ENCODE peak calls at places on chromosomes 6 and 20, in six cellular contexts. V, Y, M, A, N and X are unnamed samples.

GRCh38 chr6:13703496-13703895 is 8.1 kb downstream of the RANBP9 start:
- DNase-seq in V (no peak), Y (no peak), M (no peak), A (no peak), N (no peak), X (no peak)

GRCh38 chr6:12436224-12436623 is 146.1 kb downstream of the EDN1 start:
- DNase-seq in V (no peak), Y (no peak), M (no peak), A (no peak), N (no peak), X (no peak)

GRCh38 chr6:117907600-117908245 is 659 bp downstream of the SLC35F1 start:
- DNase-seq in V (no peak), Y (peak), M (no peak), A (no peak), N (no peak), X (no peak)

GRCh38 chr6:3940703-3941102 is 91.5 kb downstream of the FAM50B start:
- DNase-seq in V (no peak), Y (no peak), M (no peak), A (no peak), N (no peak), X (no peak)

GRCh38 chr6:74459260-74459659 is 746.6 kb downstream of the COL12A1 start:
- DNase-seq in V (no peak), Y (no peak), M (no peak), A (no peak), N (no peak), X (no peak)

GRCh38 chr20:37938181-37938775 is 35.4 kb downstream of the VSTM2L start:
- DNase-seq in V (no peak), Y (no peak), M (no peak), A (no peak), N (no peak), X (no peak)

GRCh38 chr20:53609501-53610445 is 16.1 kb upstream of the ZNF217 start:
- DNase-seq in V (peak), Y (peak), M (peak), A (no peak), N (peak), X (no peak)

GRCh38 chr6:7939186-7939863 is 28.7 kb upstream of the TXNDC5 start:
- DNase-seq in V (peak), Y (no peak), M (no peak), A (no peak), N (no peak), X (no peak)

GRCh38 chr6:36724514-36725385 is 27.1 kb downstream of the RAB44 start:
- DNase-seq in V (peak), Y (peak), M (peak), A (peak), N (no peak), X (peak)

GRCh38 chr6:132520953-132521352 is 8.0 kb upstream of the STX7 start:
- DNase-seq in V (peak), Y (no peak), M (peak), A (peak), N (no peak), X (peak)

GRCh38 chr6:163711071-163711470 is 296.6 kb downstream of the QKI start:
- DNase-seq in V (peak), Y (no peak), M (no peak), A (no peak), N (no peak), X (no peak)

GRCh38 chr6:47701374-47701773 is 3.0 kb downstream of the ADGRF4 start:
- DNase-seq in V (no peak), Y (no peak), M (no peak), A (no peak), N (no peak), X (no peak)

GRCh38 chr6:73929421-73929820 is 233.4 kb downstream of the CD109 start:
- DNase-seq in V (no peak), Y (no peak), M (peak), A (no peak), N (no peak), X (no peak)

GRCh38 chr6:40376113-40376650 is 211.0 kb downstream of the LRFN2 start:
- DNase-seq in V (no peak), Y (no peak), M (no peak), A (no peak), N (no peak), X (no peak)

GRCh38 chr20:61799928-61800327 is 265.8 kb downstream of the TAF4 start:
- DNase-seq in V (no peak), Y (no peak), M (no peak), A (no peak), N (no peak), X (no peak)

GRCh38 chr20:58432190-58432954 is 43.3 kb downstream of the VAPB start:
- DNase-seq in V (peak), Y (no peak), M (peak), A (no peak), N (no peak), X (peak)
- H3K4me3 ChIP-seq in V (no peak), Y (no peak), M (no peak), A (no peak), N (no peak), X (no peak)

GRCh38 chr20:25309395-25310267 is 61.7 kb downstream of the PYGB start:
- DNase-seq in V (peak), Y (no peak), M (peak), A (peak), N (peak), X (peak)
- H3K4me3 ChIP-seq in V (peak), Y (no peak), M (peak), A (no peak), N (peak), X (no peak)

GRCh38 chr20:4811257-4811656 is 89.5 kb downstream of the PRND start:
- DNase-seq in V (no peak), Y (no peak), M (no peak), A (no peak), N (no peak), X (no peak)
- H3K4me3 ChIP-seq in V (no peak), Y (no peak), M (no peak), A (no peak), N (no peak), X (no peak)

GRCh38 chr20:20207872-20208271 is 155.5 kb downstream of the CFAP61 start:
- DNase-seq in V (no peak), Y (no peak), M (no peak), A (no peak), N (no peak), X (no peak)

GRCh38 chr20:20205141-20205861 is 153.0 kb downstream of the CFAP61 start:
- DNase-seq in V (no peak), Y (no peak), M (no peak), A (no peak), N (no peak), X (no peak)

GRCh38 chr20:20207291-20207690 is 155.0 kb downstream of the CFAP61 start:
- DNase-seq in V (no peak), Y (no peak), M (no peak), A (no peak), N (no peak), X (no peak)

GRCh38 chr20:20205862-20206236 is 153.5 kb downstream of the CFAP61 start:
- DNase-seq in V (no peak), Y (no peak), M (no peak), A (no peak), N (no peak), X (no peak)

GRCh38 chr20:20206788-20207187 is 154.5 kb downstream of the CFAP61 start:
- DNase-seq in V (no peak), Y (no peak), M (no peak), A (no peak), N (no peak), X (no peak)
- H3K4me3 ChIP-seq in V (no peak), Y (no peak), M (no peak), A (no peak), N (no peak), X (no peak)